ENCODE peak calls at places on chromosomes 6 and 20, in five cellular contexts. K is ovary; X is GM23338; G is mucosa of descending colon; I is effector memory CD4-positive, alpha-beta T cell. N is an unnamed sample. For H3K36me3, the result is how much of the 10 kb centered on the place peaks cover.

GRCh38 chr6:13395272-13396237 is 67.2 kb upstream of the TBC1D7 start:
- DNase-seq in K (peak), X (no peak), G (peak), I (no peak), N (peak)

GRCh38 chr20:53447271-53447670 is 146.4 kb downstream of the ZNF217 start:
- DNase-seq in K (no peak), X (no peak), G (no peak), I (no peak), N (no peak)

GRCh38 chr6:52571099-52571755 is 5.6 kb downstream of the TRAM2 start:
- DNase-seq in K (no peak), X (peak), G (no peak), I (no peak), N (no peak)

GRCh38 chr6:28727559-28728211 is 196.1 kb downstream of the TRIM27 start:
- DNase-seq in G (no peak), K (no peak), X (no peak), I (no peak), N (no peak)

GRCh38 chr6:42197574-42198362 is 3.0 kb upstream of the GUCA1B start:
- DNase-seq in G (no peak), X (no peak), K (no peak), I (no peak), N (peak)

GRCh38 chr6:41733349-41733706 is 2.1 kb downstream of the TFEB start:
- DNase-seq in G (no peak), I (no peak), K (no peak), X (no peak), N (no peak)

GRCh38 chr6:116100419-116101297 is at the start of gene NT5DC1:
- DNase-seq in G (peak), I (peak), K (peak), X (peak), N (peak)

GRCh38 chr6:155595264-155595663 is 139.6 kb upstream of the NOX3 start:
- DNase-seq in G (no peak), K (no peak), X (no peak), I (no peak), N (no peak)

GRCh38 chr6:166006593-166007301 is 160.9 kb downstream of the TBXT start:
- DNase-seq in K (no peak), X (peak), G (no peak), I (no peak), N (no peak)

GRCh38 chr6:110689275-110689935 is 125.9 kb downstream of the CDK19 start:
- DNase-seq in G (no peak), I (no peak), K (no peak), X (peak), N (no peak)

GRCh38 chr20:9417665-9418064 is 96.7 kb upstream of the LAMP5 start:
- DNase-seq in G (no peak), I (no peak), K (no peak), X (no peak), N (no peak)

GRCh38 chr6:54801669-54802068 is 44.9 kb upstream of the FAM83B start:
- DNase-seq in G (no peak), X (no peak), I (no peak), K (no peak), N (no peak)

GRCh38 chr20:62186887-62187866 is 4.3 kb downstream of the MTG2 start:
- DNase-seq in I (no peak), X (no peak), K (no peak), G (peak), N (no peak)

GRCh38 chr6:71294121-71294523 is 5.5 kb downstream of the OGFRL1 start:
- DNase-seq in K (no peak), X (no peak), I (no peak), G (no peak), N (no peak)

GRCh38 chr20:4550740-4551139 is 171.0 kb upstream of the PRND start:
- DNase-seq in K (no peak), I (no peak), X (no peak), G (no peak), N (no peak)

GRCh38 chr6:23111984-23112383 is 542.6 kb downstream of the HDGFL1 start:
- DNase-seq in I (no peak), G (no peak), X (no peak), K (no peak), N (no peak)

GRCh38 chr6:90885611-90886056 is 298.8 kb upstream of the MAP3K7 start:
- DNase-seq in I (no peak), G (no peak), X (no peak), K (no peak), N (no peak)

GRCh38 chr6:143949962-143950361 is 58.1 kb downstream of the PLAGL1 start:
- DNase-seq in I (no peak), G (no peak), K (no peak), X (no peak), N (no peak)

GRCh38 chr6:37244430-37245310 is 12.9 kb upstream of the TBC1D22B start:
- DNase-seq in K (peak), G (peak), I (no peak), X (no peak), N (peak)

GRCh38 chr20:4681971-4682370 is 39.7 kb upstream of the PRND start:
- DNase-seq in G (no peak), K (no peak), X (no peak), I (no peak), N (no peak)

GRCh38 chr20:33684533-33685327 is 1.5 kb downstream of the E2F1 start:
- DNase-seq in G (no peak), X (peak), I (no peak), K (peak), N (no peak)

GRCh38 chr20:52193886-52194545 is 2.4 kb upstream of the ZFP64 start:
- DNase-seq in X (no peak), I (no peak), K (no peak), G (no peak), N (no peak)

GRCh38 chr6:134057478-134057877 is 5.1 kb upstream of the SLC2A12 start:
- DNase-seq in I (no peak), K (no peak), G (no peak), X (no peak), N (no peak)

GRCh38 chr6:101393291-101394251 is at the start of gene GRIK2:
- DNase-seq in K (no peak), I (no peak), G (no peak), X (peak), N (no peak)

GRCh38 chr6:73901311-73901710 is 205.3 kb downstream of the CD109 start:
- DNase-seq in K (no peak), G (no peak), I (no peak), X (no peak), N (no peak)

GRCh38 chr6:110688661-110689268 is 126.5 kb downstream of the CDK19 start:
- DNase-seq in X (peak), I (no peak), K (no peak), G (no peak), N (peak)

GRCh38 chr6:16140607-16141006 is 11.7 kb downstream of the MYLIP start:
- DNase-seq in I (no peak), G (no peak), K (no peak), X (no peak), N (no peak)
- H3K36me3 ChIP-seq in I (under half), G (under half), K (under half), X (under half), N (under half)

GRCh38 chr6:2782825-2783187 is 17.6 kb downstream of the WRNIP1 start:
- DNase-seq in G (no peak), K (no peak), I (no peak), X (no peak), N (no peak)

GRCh38 chr6:2784930-2785329 is 19.7 kb downstream of the WRNIP1 start:
- DNase-seq in X (no peak), I (no peak), G (no peak), K (no peak), N (no peak)

GRCh38 chr6:2782356-2782708 is 17.1 kb downstream of the WRNIP1 start:
- DNase-seq in X (no peak), K (no peak), G (no peak), I (no peak), N (no peak)

GRCh38 chr6:2783188-2783957 is 18.2 kb downstream of the WRNIP1 start:
- DNase-seq in G (no peak), K (no peak), I (no peak), X (peak), N (no peak)

DNA sequence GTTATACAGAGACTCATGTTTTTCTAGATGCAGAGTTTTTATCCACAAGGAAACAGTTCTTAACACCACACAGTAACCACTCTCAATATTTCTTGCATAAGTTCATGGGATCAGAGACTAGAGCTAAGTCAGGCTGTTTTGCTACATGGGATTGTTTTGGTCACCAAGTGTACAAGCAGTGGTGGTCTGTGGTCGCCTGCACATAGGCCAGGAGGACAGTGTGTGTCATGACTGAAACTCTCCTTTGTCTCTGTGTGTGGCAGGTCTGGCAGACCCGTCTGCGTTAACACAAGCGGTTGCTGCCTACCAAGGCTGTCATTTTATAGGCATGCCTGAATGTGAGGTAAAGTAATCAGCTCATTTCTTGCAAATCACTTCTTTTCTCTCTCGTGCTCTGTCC is 18.9 kb downstream of the WRNIP1 start:
- DNase-seq in G (no peak), I (no peak), K (no peak), X (no peak), N (no peak)
- H3K36me3 ChIP-seq in G (under half), I (under half), K (under half), X (under half), N (under half)

GRCh38 chr6:18248698-18249097 is 15.6 kb downstream of the DEK start:
- DNase-seq in K (no peak), G (no peak), X (no peak), I (no peak), N (no peak)
- H3K36me3 ChIP-seq in K (under half), G (under half), X (under half), I (half or more), N (half or more)

DNA sequence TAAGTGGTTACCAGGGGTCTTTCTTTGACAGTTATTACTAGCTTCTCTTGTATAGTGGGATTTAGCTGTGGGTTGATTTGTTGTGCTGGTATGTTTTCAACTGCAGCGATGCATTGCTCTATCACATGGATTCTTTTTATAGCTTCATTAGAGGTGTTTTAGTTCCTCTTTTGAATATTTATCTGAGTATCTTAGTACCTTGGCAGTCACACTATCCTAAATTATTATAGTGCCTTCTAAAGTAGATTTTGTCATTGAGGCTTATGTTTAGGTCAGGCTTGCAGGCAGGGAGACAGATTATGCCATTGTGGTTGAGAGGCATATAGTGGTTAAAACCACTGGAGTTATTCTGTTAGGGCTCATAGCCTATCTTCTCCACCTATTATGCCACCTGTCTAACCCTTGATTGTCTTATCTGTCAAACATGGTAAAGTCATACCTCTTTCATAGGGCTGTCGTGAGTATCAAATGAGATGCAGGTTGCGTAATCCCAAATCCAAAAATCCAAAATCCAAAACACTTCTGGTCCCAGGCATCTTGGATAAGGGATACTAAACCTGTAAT is 49.3 kb downstream of the KCNS1 start:
- DNase-seq in K (no peak), G (no peak), X (no peak), I (no peak), N (no peak)
- H3K36me3 ChIP-seq in K (under half), G (under half), X (under half), I (half or more), N (under half)

GRCh38 chr6:56874328-56874727 is 80.6 kb upstream of the BEND6 start:
- DNase-seq in G (no peak), K (no peak), X (no peak), I (no peak), N (no peak)
- H3K36me3 ChIP-seq in G (under half), K (under half), X (under half), I (under half), N (under half)

GRCh38 chr6:135478626-135479025 is 18.9 kb downstream of the AHI1 start:
- DNase-seq in G (no peak), K (no peak), X (no peak), I (no peak), N (no peak)

GRCh38 chr6:135481786-135482369 is 15.7 kb downstream of the AHI1 start:
- DNase-seq in K (no peak), X (peak), G (no peak), I (no peak), N (no peak)
- H3K36me3 ChIP-seq in K (under half), X (half or more), G (under half), I (under half), N (under half)

DNA sequence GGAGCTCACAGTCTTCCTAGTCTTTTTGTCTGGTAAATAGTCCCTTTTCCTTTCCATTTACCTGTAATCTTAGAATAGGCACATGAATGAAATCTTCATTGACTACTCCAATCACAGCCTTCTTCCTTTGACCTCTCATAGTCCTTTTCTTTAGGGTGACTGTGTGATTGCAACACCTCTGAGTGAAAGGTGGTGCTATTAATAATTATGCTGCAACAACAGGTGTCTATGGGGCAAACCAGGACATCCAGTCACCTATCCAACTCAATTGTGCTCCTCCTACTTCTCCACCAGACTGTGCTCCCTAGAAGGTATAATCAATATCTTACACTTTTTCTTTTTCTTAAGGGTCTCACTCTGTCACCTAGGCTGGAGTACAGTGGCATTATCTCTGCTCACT is 29.4 kb downstream of the RIPOR2 start:
- DNase-seq in K (no peak), X (no peak), I (no peak), G (no peak), N (no peak)
- H3K36me3 ChIP-seq in K (under half), X (under half), I (under half), G (under half), N (under half)

GRCh38 chr20:38049800-38050199 is 16.3 kb downstream of the RPRD1B start:
- DNase-seq in I (no peak), K (no peak), G (no peak), X (no peak), N (no peak)

GRCh38 chr20:38054647-38055046 is 21.1 kb downstream of the RPRD1B start:
- DNase-seq in G (no peak), I (no peak), K (no peak), X (no peak), N (no peak)

GRCh38 chr20:38055294-38055693 is 21.7 kb downstream of the RPRD1B start:
- DNase-seq in I (no peak), G (no peak), K (no peak), X (no peak), N (no peak)

GRCh38 chr20:38050691-38051090 is 17.1 kb downstream of the RPRD1B start:
- DNase-seq in I (no peak), X (no peak), G (no peak), K (no peak), N (no peak)

DNA sequence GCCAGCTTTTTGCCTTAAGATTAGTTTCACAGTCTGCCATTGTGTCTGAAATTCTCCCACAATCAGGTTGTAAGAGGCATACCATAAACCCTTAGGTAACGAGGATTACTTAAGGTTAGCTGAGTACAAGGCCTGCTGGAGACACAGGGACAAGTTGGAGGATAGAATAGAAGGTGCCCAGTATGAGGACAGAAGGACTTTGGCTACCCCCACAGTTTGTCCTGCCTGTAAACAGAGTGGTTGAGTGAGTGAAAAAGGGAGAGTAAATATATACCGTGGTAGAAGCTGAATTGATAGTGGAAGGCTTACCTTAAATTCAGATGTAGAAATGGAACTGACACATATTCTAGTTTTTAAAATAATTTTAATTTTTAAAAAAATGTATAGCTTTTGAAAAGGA is 19.3 kb downstream of the RPRD1B start:
- DNase-seq in I (no peak), G (no peak), K (no peak), X (no peak), N (no peak)
- H3K36me3 ChIP-seq in I (under half), G (under half), K (under half), X (under half), N (half or more)

GRCh38 chr6:169222126-169222525 is 31.5 kb downstream of the THBS2 start:
- DNase-seq in X (no peak), G (peak), K (no peak), I (no peak), N (no peak)

GRCh38 chr6:169217972-169218371 is 35.7 kb downstream of the THBS2 start:
- DNase-seq in K (no peak), I (no peak), G (no peak), X (no peak), N (no peak)

GRCh38 chr6:169223006-169223405 is 30.6 kb downstream of the THBS2 start:
- DNase-seq in K (no peak), G (no peak), X (no peak), I (no peak), N (peak)

GRCh38 chr6:169221264-169221663 is 32.4 kb downstream of the THBS2 start:
- DNase-seq in I (no peak), K (no peak), G (no peak), X (peak), N (no peak)

GRCh38 chr6:169220068-169220964 is 33.3 kb downstream of the THBS2 start:
- DNase-seq in I (no peak), G (peak), K (no peak), X (no peak), N (no peak)
- H3K36me3 ChIP-seq in I (under half), G (under half), K (under half), X (under half), N (under half)